ENCODE peak calls at places on chromosome 22, in ten cellular contexts. N, M, L, O, J, Y, W, T, V and U are unnamed samples.

GRCh38 chr22:47240116-47240515 is 477.7 kb downstream of the TBC1D22A start:
- DNase-seq in J (no peak), W (no peak), O (no peak), T (no peak), V (no peak), M (no peak), L (no peak), Y (no peak), N (no peak), U (no peak)

GRCh38 chr22:44497218-44497903 is 672 bp downstream of the RTL6 start:
- DNase-seq in W (no peak), M (no peak), V (peak), J (peak), O (peak), T (no peak), N (peak), Y (peak), L (peak), U (no peak)

GRCh38 chr22:23756891-23757290 is 2.7 kb upstream of the VPREB3 start:
- DNase-seq in M (no peak), J (no peak), N (no peak), W (no peak), Y (no peak), V (no peak), O (no peak), L (no peak), T (no peak), U (no peak)

GRCh38 chr22:30287626-30288413 is 1.5 kb downstream of the CASTOR1 start:
- DNase-seq in V (peak), T (peak), J (peak), Y (peak), M (peak), L (peak), N (peak), W (peak), O (peak), U (peak)

GRCh38 chr22:36417281-36417686 is 29.5 kb upstream of the MYH9 start:
- DNase-seq in T (peak), M (no peak), Y (no peak), O (no peak), N (no peak), L (peak), V (peak), W (peak), J (peak), U (no peak)

GRCh38 chr22:38799265-38800002 is 5.5 kb upstream of the DNAL4 start:
- DNase-seq in V (no peak), J (no peak), N (no peak), Y (peak), W (no peak), O (no peak), T (no peak), L (no peak), M (no peak), U (no peak)

GRCh38 chr22:18031670-18032454 is 7.5 kb upstream of the MICAL3 start:
- DNase-seq in T (no peak), J (peak), V (peak), Y (peak), O (no peak), M (no peak), L (no peak), N (peak), W (no peak), U (peak)

GRCh38 chr22:45134313-45134712 is 29.4 kb upstream of the NUP50 start:
- DNase-seq in V (no peak), Y (no peak), W (no peak), N (no peak), T (no peak), M (no peak), L (no peak), O (no peak), J (no peak), U (no peak)

GRCh38 chr22:25066861-25067435 is 114.4 kb downstream of the KIAA1671 start:
- DNase-seq in M (no peak), L (no peak), W (no peak), Y (no peak), N (no peak), J (no peak), V (no peak), T (no peak), O (no peak), U (no peak)

GRCh38 chr22:30187726-30188407 is 58.7 kb downstream of the LIF start:
- DNase-seq in L (no peak), Y (peak), N (no peak), M (no peak), W (no peak), V (no peak), T (no peak), J (no peak), O (no peak), U (no peak)

GRCh38 chr22:35564975-35565867 is 24.6 kb downstream of the RASD2 start:
- DNase-seq in M (no peak), N (no peak), T (no peak), Y (peak), L (no peak), O (no peak), V (no peak), J (peak), W (no peak), U (no peak)

GRCh38 chr22:23684561-23685031 is 6.2 kb upstream of the RGL4 start:
- DNase-seq in L (no peak), W (no peak), T (no peak), M (no peak), V (peak), O (no peak), J (no peak), Y (peak), N (no peak), U (no peak)

GRCh38 chr22:22942511-22943329 is 55.1 kb downstream of the IGLL5 start:
- DNase-seq in N (peak), J (peak), L (peak), W (peak), T (peak), Y (peak), O (peak), M (peak), V (peak), U (peak)

GRCh38 chr22:19638282-19639015 is 75.9 kb upstream of the SEPTIN5 start:
- DNase-seq in L (no peak), T (no peak), O (no peak), V (no peak), J (no peak), W (no peak), M (no peak), Y (no peak), N (no peak), U (no peak)

GRCh38 chr22:20750461-20751184 is 23.3 kb upstream of the SERPIND1 start:
- DNase-seq in Y (peak), L (peak), W (peak), N (peak), V (peak), J (peak), T (no peak), O (peak), M (peak), U (peak)

GRCh38 chr22:36744791-36745190 is 31.1 kb downstream of the IFT27 start:
- DNase-seq in M (no peak), O (no peak), T (no peak), J (no peak), V (no peak), W (no peak), L (no peak), Y (no peak), N (no peak), U (no peak)

GRCh38 chr22:35390933-35391332 is 9.0 kb upstream of the MCM5 start:
- DNase-seq in V (no peak), J (no peak), T (no peak), Y (no peak), L (no peak), M (no peak), W (no peak), N (no peak), O (no peak), U (no peak)

GRCh38 chr22:43066844-43067385 is 22.3 kb downstream of the TTLL1 start:
- DNase-seq in T (no peak), W (no peak), O (peak), N (peak), Y (peak), V (peak), M (no peak), L (no peak), J (peak), U (peak)

GRCh38 chr22:45846952-45847351 is 130.0 kb downstream of the WNT7B start:
- DNase-seq in W (no peak), N (no peak), O (no peak), J (no peak), T (no peak), L (no peak), Y (peak), M (no peak), V (no peak), U (no peak)

GRCh38 chr22:43566021-43566420 is 154.2 kb downstream of the MPPED1 start:
- DNase-seq in T (no peak), Y (no peak), J (no peak), N (no peak), L (no peak), W (no peak), O (no peak), M (no peak), V (no peak), U (no peak)

GRCh38 chr22:23219787-23220484 is 39.6 kb downstream of the BCR start:
- DNase-seq in O (peak), W (peak), T (no peak), M (peak), N (peak), J (peak), Y (peak), V (peak), L (peak), U (no peak)

GRCh38 chr22:19909350-19910179 is 32.0 kb upstream of the COMT start:
- DNase-seq in M (peak), O (peak), L (peak), T (peak), V (peak), N (peak), Y (peak), W (peak), J (peak), U (peak)

GRCh38 chr22:48734961-48735360 is 1092.7 kb downstream of the BRD1 start:
- DNase-seq in Y (no peak), J (no peak), N (no peak), T (no peak), M (peak), V (no peak), W (no peak), O (no peak), L (no peak), U (no peak)

GRCh38 chr22:29553391-29554224 is at the start of gene THOC5:
- DNase-seq in M (peak), T (peak), V (peak), L (peak), Y (peak), J (peak), O (peak), N (peak), W (peak), U (peak)

GRCh38 chr22:27019827-27020226 is 362.4 kb downstream of the MIAT start:
- DNase-seq in O (no peak), L (no peak), J (no peak), M (no peak), W (no peak), V (no peak), N (peak), T (no peak), Y (no peak), U (no peak)

GRCh38 chr22:35883028-35883620 is 145.5 kb downstream of the RBFOX2 start:
- DNase-seq in N (no peak), M (no peak), L (no peak), O (peak), W (peak), J (peak), V (no peak), Y (peak), T (peak), U (peak)

GRCh38 chr22:37222440-37222971 is 10.2 kb upstream of the SSTR3 start:
- DNase-seq in L (peak), T (peak), M (no peak), W (peak), Y (no peak), O (no peak), V (no peak), N (no peak), J (no peak), U (no peak)

GRCh38 chr22:21098099-21098671 is 52.4 kb downstream of the LRRC74B start:
- DNase-seq in N (no peak), Y (peak), L (no peak), V (no peak), T (no peak), M (no peak), W (peak), O (no peak), J (no peak), U (no peak)

GRCh38 chr22:26342719-26343449 is 86.2 kb upstream of the ASPHD2 start:
- DNase-seq in T (no peak), M (no peak), J (no peak), N (no peak), V (no peak), W (no peak), Y (no peak), O (no peak), L (no peak), U (no peak)

GRCh38 chr22:36330655-36331305 is 57.0 kb downstream of the MYH9 start:
- DNase-seq in Y (peak), J (peak), T (no peak), M (peak), N (peak), W (peak), V (peak), O (peak), L (no peak), U (no peak)

GRCh38 chr22:43326342-43326825 is 16.8 kb downstream of the SCUBE1 start:
- DNase-seq in Y (no peak), W (no peak), O (peak), T (no peak), M (no peak), N (no peak), J (no peak), L (no peak), V (no peak), U (peak)

GRCh38 chr22:25051983-25052710 is 99.6 kb downstream of the KIAA1671 start:
- DNase-seq in M (peak), O (no peak), Y (no peak), L (peak), T (no peak), W (no peak), J (no peak), V (peak), N (peak), U (no peak)

GRCh38 chr22:29821790-29822130 is 16.3 kb downstream of the ASCC2 start:
- DNase-seq in O (no peak), V (no peak), T (no peak), M (no peak), W (no peak), J (no peak), Y (no peak), L (no peak), N (no peak), U (no peak)

GRCh38 chr22:31328545-31328960 is 17.6 kb downstream of the PATZ1 start:
- DNase-seq in L (no peak), J (no peak), Y (no peak), T (no peak), W (no peak), O (no peak), V (no peak), M (no peak), N (no peak), U (no peak)

GRCh38 chr22:42439821-42440674 is 7.8 kb upstream of the NFAM1 start:
- DNase-seq in V (peak), M (peak), L (no peak), Y (peak), N (no peak), W (peak), J (peak), T (no peak), O (peak), U (no peak)

DNA sequence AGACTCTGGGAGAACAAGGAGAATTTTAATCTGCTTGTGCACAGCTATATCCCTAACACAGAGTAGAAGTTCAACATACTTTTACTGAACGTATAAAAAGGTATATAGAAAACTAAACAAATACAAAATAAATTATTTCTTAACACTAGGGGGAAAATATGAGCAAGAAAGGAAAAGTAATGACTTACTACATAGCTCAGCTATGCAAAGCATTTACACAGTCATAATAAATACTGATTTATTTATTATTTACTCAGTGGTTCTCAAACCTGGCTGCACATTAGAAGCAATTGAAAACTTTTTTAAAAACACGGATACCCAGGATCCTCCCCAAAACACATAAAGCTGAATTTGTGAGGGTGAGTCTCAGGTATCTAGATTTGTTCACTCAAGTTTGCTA is 182.5 kb downstream of the TTC28 start:
- DNase-seq in Y (peak), N (no peak), W (no peak), T (no peak), V (no peak), L (no peak), M (no peak), J (no peak), O (no peak), U (no peak)
- TF ChIP-seq CTCF in Y (no peak), N (no peak), W (no peak), T (no peak), V (no peak), L (no peak), M (no peak), J (no peak), O (no peak), U (no peak)

GRCh38 chr22:50150161-50151129 is 20.1 kb upstream of the PANX2 start:
- DNase-seq in Y (no peak), N (no peak), J (no peak), L (no peak), M (no peak), W (no peak), V (no peak), O (no peak), T (no peak), U (no peak)

GRCh38 chr22:50151571-50152537 is 18.7 kb upstream of the PANX2 start:
- DNase-seq in O (no peak), N (no peak), Y (no peak), V (no peak), T (no peak), M (no peak), W (no peak), J (no peak), L (no peak), U (no peak)

GRCh38 chr22:50153756-50154140 is 16.8 kb upstream of the PANX2 start:
- DNase-seq in J (no peak), T (no peak), W (no peak), Y (no peak), M (no peak), V (no peak), L (no peak), O (no peak), N (no peak), U (no peak)

GRCh38 chr22:50148991-50149721 is 21.4 kb upstream of the PANX2 start:
- DNase-seq in J (peak), M (no peak), Y (peak), W (peak), L (peak), T (peak), N (peak), V (peak), O (peak), U (no peak)

DNA sequence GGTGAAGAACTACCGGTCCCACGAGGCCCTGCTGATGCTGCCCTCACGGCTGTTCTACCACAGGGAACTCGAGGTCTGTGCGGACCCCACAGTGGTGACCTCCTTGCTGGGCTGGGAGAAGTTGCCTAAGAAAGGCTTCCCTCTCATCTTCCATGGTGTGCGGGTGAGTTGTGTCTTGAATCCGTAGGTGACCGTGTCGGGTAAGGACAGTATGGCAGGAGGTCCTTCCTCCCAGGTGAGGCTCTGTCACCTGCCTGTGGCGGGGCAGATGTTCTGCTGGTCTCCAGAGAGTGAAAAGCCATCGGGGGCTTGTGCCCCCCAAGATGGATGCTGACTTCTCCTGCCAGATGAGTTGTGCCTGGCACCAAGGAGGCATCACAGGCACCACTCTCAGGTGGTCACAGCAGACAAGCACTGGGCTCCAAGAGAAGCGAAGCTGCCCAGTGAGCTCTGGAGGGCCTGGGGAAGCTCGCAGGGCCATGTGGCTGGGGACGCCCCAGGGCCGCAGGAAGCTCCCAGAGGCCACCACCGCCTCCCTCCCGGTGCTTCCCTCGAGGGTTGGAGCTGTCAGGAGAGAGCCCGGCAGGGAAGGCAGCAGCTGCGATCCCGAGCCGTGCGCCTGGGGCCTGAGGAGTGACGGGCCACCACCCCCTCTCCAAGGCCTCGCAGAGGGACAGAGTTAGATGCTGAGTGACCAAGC is 17.3 kb upstream of the PANX2 start:
- DNase-seq in M (no peak), J (no peak), W (no peak), V (no peak), Y (no peak), T (no peak), O (no peak), N (no peak), L (no peak), U (no peak)
- H3K4me3 ChIP-seq in M (no peak), J (no peak), W (no peak), V (no peak), Y (no peak), T (no peak), O (no peak), N (no peak), L (no peak), U (no peak)

GRCh38 chr22:33129621-33130020 is 71.4 kb upstream of the SYN3 start:
- DNase-seq in T (no peak), M (no peak), L (no peak), J (no peak), O (no peak), N (no peak), W (no peak), V (no peak), Y (no peak), U (no peak)

GRCh38 chr22:33130473-33130872 is 72.3 kb upstream of the SYN3 start:
- DNase-seq in J (no peak), V (no peak), N (no peak), M (no peak), W (no peak), Y (no peak), O (no peak), T (no peak), L (no peak), U (no peak)

GRCh38 chr22:33124471-33124870 is 66.3 kb upstream of the SYN3 start:
- DNase-seq in N (no peak), M (no peak), T (no peak), J (no peak), V (no peak), Y (no peak), O (no peak), L (no peak), W (no peak), U (no peak)

GRCh38 chr22:33126881-33127280 is 68.7 kb upstream of the SYN3 start:
- DNase-seq in Y (peak), O (no peak), L (no peak), M (no peak), N (peak), V (no peak), W (no peak), J (no peak), T (peak), U (no peak)
- TF ChIP-seq CTCF in Y (no peak), O (no peak), L (no peak), M (no peak), N (peak), V (peak), W (no peak), J (no peak), T (peak), U (no peak)

GRCh38 chr22:40009231-40009769 is 14.5 kb downstream of the FAM83F start:
- DNase-seq in T (no peak), Y (no peak), O (no peak), V (no peak), J (peak), W (no peak), L (peak), N (no peak), M (no peak), U (no peak)
- H3K4me3 ChIP-seq in T (no peak), Y (no peak), O (no peak), V (no peak), J (no peak), W (no peak), L (no peak), N (no peak), M (no peak), U (no peak)